ENCODE peak calls at places on chromosome 21, in seven cellular contexts. W is fibroblast of lung, M is H9, N is IMR-90, V is astrocyte, F is OCI-LY7, K is neural progenitor cell. P is an unnamed sample.

GRCh38 chr21:40146201-40146890 is 279.1 kb downstream of the PCP4 start:
- DNase-seq in W (no peak), M (no peak), N (no peak), V (no peak), F (no peak), K (no peak), P (no peak)

GRCh38 chr21:24045775-24046215 is 1561.5 kb downstream of the MRPL39 start:
- DNase-seq in W (peak; percentile 98), M (no peak), N (peak; percentile 99), V (peak; percentile 93), F (no peak), K (peak; percentile 1), P (peak; percentile 98)

GRCh38 chr21:41955516-41955915 is 1.7 kb upstream of the C2CD2 start:
- DNase-seq in W (no peak), M (no peak), N (no peak), V (no peak), F (no peak), K (no peak), P (no peak)

GRCh38 chr21:20729376-20729775 is 268.8 kb upstream of the NCAM2 start:
- DNase-seq in W (no peak), M (no peak), N (no peak), V (peak; percentile 2), F (no peak), K (no peak), P (no peak)

GRCh38 chr21:42942244-42942643 is 16.8 kb upstream of the ERVH48-1 start:
- DNase-seq in W (no peak), M (no peak), N (no peak), V (no peak), F (no peak), K (no peak), P (no peak)

GRCh38 chr21:43910460-43910859 is 45.4 kb downstream of the AGPAT3 start:
- DNase-seq in W (no peak), M (no peak), N (no peak), V (no peak), F (no peak), K (no peak), P (no peak)

GRCh38 chr21:17045214-17045835 is 467.5 kb upstream of the CXADR start:
- DNase-seq in W (peak; percentile 62), M (no peak), N (peak; percentile 15), V (peak; percentile 19), F (peak; percentile 3), K (no peak), P (peak; percentile 37)

GRCh38 chr21:41746744-41747006 is 20.2 kb downstream of the RIPK4 start:
- DNase-seq in W (no peak), M (no peak), N (no peak), V (no peak), F (no peak), K (no peak), P (no peak)

GRCh38 chr21:16476056-16476850 is 746.5 kb downstream of the USP25 start:
- DNase-seq in W (peak; percentile 63), M (no peak), N (no peak), V (peak; percentile 57), F (no peak), K (no peak), P (peak; percentile 32)

GRCh38 chr21:40276001-40276400 is 408.8 kb downstream of the PCP4 start:
- DNase-seq in W (no peak), M (no peak), N (no peak), V (no peak), F (no peak), K (no peak), P (no peak)

GRCh38 chr21:42746593-42747266 is 93.3 kb downstream of the PDE9A start:
- DNase-seq in W (no peak), M (no peak), N (no peak), V (no peak), F (peak; percentile 59), K (no peak), P (no peak)

GRCh38 chr21:41402231-41402630 is 23.8 kb upstream of the MX1 start:
- DNase-seq in W (no peak), M (peak; percentile 14), N (no peak), V (no peak), F (no peak), K (no peak), P (no peak)

GRCh38 chr21:25626752-25627151 is 12.3 kb upstream of the JAM2 start:
- DNase-seq in W (no peak), M (no peak), N (no peak), V (no peak), F (no peak), K (no peak), P (no peak)

DNA sequence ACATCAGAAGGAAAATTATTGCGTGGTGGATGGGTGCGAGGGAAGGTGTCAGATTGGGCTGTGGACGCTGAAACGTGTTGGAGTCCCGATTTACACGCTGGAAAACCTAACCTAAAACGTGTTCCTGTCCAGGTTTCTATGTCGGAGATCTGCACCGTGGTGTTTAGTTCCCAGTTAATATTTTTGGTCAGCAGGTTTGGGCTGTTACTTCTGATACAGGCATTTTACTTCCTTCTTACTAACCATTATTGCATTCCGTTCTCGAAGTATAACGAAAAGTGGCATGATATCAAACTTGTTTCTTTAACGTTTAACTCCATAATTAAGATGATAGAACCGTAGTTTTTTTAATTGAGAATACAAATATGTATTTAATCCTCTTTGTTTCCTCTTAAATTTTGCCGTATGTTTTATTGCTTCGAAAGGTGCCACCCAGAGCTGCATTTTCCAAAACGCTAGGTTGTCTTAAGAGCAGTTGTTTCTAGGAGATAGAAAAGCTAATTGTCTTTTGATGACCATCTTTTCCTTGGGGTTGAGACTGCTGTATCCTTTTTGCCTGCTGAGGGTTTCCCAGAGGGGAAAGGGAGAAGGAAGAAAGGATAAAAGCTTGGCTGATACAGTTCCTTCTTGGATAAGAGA is 1.3 kb downstream of the ADARB1 start:
- DNase-seq in W (peak; percentile 24), M (no peak), N (no peak), V (no peak), F (no peak), K (no peak), P (peak; percentile 25)
- H2AFZ ChIP-seq in W (no peak overlapping the region), M (no peak overlapping the region), N (peak overlapping the region; percentile 84), V (peak overlapping the region; percentile 82), F (no peak overlapping the region), K (peak overlapping the region; percentile 87), P (peak overlapping the region; percentile 28)

DNA sequence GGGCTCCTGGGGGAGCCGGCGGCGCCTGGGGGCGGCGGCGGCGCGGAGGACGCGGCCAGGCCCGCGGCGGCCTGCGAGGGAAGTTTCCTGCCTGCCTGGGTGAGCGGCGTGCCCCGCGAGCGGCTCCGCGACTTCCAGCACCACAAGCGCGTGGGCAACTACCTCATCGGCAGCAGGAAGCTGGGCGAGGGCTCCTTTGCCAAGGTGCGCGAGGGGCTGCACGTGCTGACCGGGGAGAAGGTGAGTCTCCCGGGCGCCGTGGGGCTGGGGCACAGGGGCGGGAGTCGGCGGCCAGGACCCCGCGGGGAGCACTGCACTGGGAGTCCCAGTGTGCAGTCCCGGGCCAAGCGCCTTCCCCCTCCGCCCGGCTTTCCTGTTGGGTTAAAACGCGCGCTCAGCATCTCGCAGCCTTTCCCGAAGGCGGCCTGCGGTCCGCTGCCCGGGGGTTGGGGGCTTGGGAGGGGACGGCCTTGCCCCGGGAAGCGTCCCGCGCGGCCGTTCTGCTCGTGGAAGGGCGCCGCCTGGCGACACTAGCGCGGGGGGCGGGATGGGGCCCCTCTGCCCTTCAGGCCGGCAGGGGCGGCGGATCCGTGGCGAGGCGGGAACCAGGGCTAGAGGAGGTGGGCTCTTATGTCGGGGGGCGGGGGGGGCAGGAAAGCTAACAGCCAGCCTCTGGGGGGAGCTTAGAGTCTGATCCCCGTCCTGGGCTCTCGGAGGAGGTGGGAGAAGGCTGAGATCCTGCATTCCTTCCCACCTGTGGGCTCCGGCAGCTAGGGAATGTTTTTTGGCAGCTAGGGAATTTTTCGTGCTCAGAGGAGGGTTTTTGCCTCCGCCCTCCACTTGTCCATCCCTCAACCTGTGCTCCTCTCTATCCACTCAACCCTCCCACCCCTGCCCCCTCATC is 1.1 kb downstream of the HUNK start:
- DNase-seq in W (no peak), M (peak; percentile 60), N (peak; percentile 33), V (peak; percentile 12), F (peak; percentile 39), K (peak; percentile 82), P (no peak)
- H2AFZ ChIP-seq in W (no peak overlapping the region), M (no peak overlapping the region), N (peak overlapping the region; percentile 89), V (peak overlapping the region; percentile 73), F (no peak overlapping the region), K (peak overlapping the region; percentile 83), P (no peak overlapping the region)

DNA sequence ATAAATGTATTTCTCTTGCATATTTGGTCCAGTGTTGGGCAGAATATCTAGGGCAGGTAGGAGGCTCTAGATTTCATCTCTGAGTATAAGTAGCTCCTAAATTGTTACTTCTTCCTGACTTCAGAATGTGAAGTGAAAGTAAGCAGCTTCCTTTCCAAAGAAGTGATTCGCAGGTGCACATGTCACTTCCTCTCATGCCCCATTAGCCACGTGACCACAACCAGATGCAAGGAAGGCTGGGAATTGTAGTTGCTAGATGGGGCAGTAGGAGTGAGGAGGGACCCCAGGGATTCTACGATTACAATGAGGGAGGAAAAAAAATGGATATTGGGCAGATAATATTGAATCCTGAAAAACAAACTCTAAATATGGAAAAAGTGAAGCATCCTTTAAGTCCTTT is 113.2 kb upstream of the CYYR1 start:
- DNase-seq in W (peak; percentile 21), M (peak; percentile 69), N (peak; percentile 44), V (no peak), F (peak; percentile 83), K (no peak), P (peak; percentile 10)
- H2AFZ ChIP-seq in W (no peak overlapping the region), M (no peak overlapping the region), N (no peak overlapping the region), V (no peak overlapping the region), F (peak overlapping the region; percentile 99), K (peak overlapping the region; percentile 71), P (no peak overlapping the region)

DNA sequence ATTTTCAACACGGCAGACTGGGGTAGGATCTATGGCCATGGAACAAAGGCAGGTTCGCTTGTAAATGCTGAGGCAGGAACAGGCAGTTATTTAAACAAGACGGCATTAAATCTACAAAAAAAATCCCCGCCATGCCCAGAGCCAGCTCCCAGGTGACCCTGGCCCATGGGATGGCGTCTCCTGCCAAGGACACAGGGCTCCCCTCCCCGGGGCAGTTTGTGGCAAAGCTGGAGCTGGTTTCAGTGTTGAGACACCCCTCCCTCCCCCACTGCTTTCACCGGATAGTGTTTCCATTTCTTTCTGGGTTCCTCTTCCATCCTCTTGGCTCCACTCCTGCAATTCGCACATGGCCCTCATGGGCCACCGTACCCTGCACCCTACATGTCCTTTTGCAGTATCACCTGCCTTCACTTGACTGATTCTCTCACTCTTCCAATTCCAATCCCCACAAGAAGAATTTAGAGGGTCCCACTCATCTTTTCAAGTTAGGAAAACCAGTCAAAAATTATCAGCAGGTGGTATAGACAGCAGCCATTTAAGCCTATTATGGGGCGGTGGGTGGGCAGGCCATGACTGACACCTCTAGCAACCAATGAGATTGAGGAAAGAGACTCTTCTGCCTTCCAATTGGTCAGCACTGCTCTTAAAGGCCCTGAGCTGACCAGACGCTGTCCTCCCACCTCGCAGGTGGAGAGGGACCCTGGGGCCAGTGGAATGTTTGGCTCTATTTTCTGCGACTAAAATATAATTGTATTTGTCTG is 52.0 kb downstream of the OLIG1 start:
- DNase-seq in W (peak; percentile 14), M (peak; percentile 63), N (peak; percentile 14), V (peak; percentile 19), F (peak; percentile 56), K (peak; percentile 58), P (peak; percentile 16)
- H2AFZ ChIP-seq in W (no peak overlapping the region), M (no peak overlapping the region), N (no peak overlapping the region), V (no peak overlapping the region), F (no peak overlapping the region), K (no peak overlapping the region), P (no peak overlapping the region)

GRCh38 chr21:38903578-38904193 is 98.0 kb downstream of the ETS2 start:
- DNase-seq in W (no peak), M (no peak), N (no peak), V (no peak), F (no peak), K (peak; percentile 15), P (no peak)
- H2AFZ ChIP-seq in W (no peak overlapping the region), M (no peak overlapping the region), N (peak overlapping the region; percentile 47), V (peak overlapping the region; percentile 10), F (no peak overlapping the region), K (no peak overlapping the region), P (no peak overlapping the region)